ENCODE peak calls at places on chromosomes 3 and 15, in five cellular contexts. One of them, this sample, is unnamed.

GRCh38 chr15:99411234-99411633 is 154.6 kb upstream of the MEF2A start:
- DNase-seq in caudate nucleus: no peak
- DNase-seq in WTC11: no peak
- DNase-seq in HEK293T: no peak
- DNase-seq in GM13977: no peak
- DNase-seq in this sample: no peak

GRCh38 chr15:47819158-47819557 is 101.9 kb downstream of the SEMA6D start:
- DNase-seq in WTC11: no peak
- DNase-seq in caudate nucleus: no peak
- DNase-seq in HEK293T: no peak
- DNase-seq in GM13977: no peak
- DNase-seq in this sample: no peak

GRCh38 chr15:80693682-80694623 is 1.2 kb upstream of the ABHD17C start:
- DNase-seq in GM13977: peak
- DNase-seq in caudate nucleus: no peak
- DNase-seq in WTC11: no peak
- DNase-seq in HEK293T: no peak
- DNase-seq in this sample: no peak

GRCh38 chr3:58058654-58059263 is 50.5 kb downstream of the FLNB start:
- DNase-seq in HEK293T: no peak
- DNase-seq in WTC11: no peak
- DNase-seq in GM13977: no peak
- DNase-seq in caudate nucleus: no peak
- DNase-seq in this sample: no peak

GRCh38 chr15:100861511-100861991 is 18.1 kb upstream of the ALDH1A3 start:
- DNase-seq in caudate nucleus: peak
- DNase-seq in WTC11: no peak
- DNase-seq in GM13977: no peak
- DNase-seq in HEK293T: no peak
- DNase-seq in this sample: peak

GRCh38 chr3:59709702-59710555 is 660.1 kb upstream of the CFAP20DC start:
- DNase-seq in caudate nucleus: no peak
- DNase-seq in HEK293T: no peak
- DNase-seq in WTC11: no peak
- DNase-seq in GM13977: no peak
- DNase-seq in this sample: no peak

GRCh38 chr3:144114767-144115166 is 143.1 kb downstream of the DIPK2A start:
- DNase-seq in GM13977: no peak
- DNase-seq in caudate nucleus: no peak
- DNase-seq in HEK293T: no peak
- DNase-seq in WTC11: no peak
- DNase-seq in this sample: no peak

GRCh38 chr15:78162038-78162437 is 12.9 kb downstream of the IDH3A start:
- DNase-seq in HEK293T: no peak
- DNase-seq in WTC11: no peak
- DNase-seq in GM13977: no peak
- DNase-seq in caudate nucleus: peak
- DNase-seq in this sample: no peak

GRCh38 chr3:37993811-37994638 is 3.4 kb downstream of the VILL start:
- DNase-seq in WTC11: peak
- DNase-seq in caudate nucleus: no peak
- DNase-seq in HEK293T: peak
- DNase-seq in GM13977: peak
- DNase-seq in this sample: peak

GRCh38 chr3:48656061-48656840 is 6.4 kb downstream of the CELSR3 start:
- DNase-seq in GM13977: peak
- DNase-seq in caudate nucleus: no peak
- DNase-seq in HEK293T: peak
- DNase-seq in WTC11: peak
- DNase-seq in this sample: peak

GRCh38 chr15:99729920-99730319 is 3.3 kb downstream of the LYSMD4 start:
- DNase-seq in WTC11: peak
- DNase-seq in caudate nucleus: peak
- DNase-seq in GM13977: no peak
- DNase-seq in HEK293T: peak
- DNase-seq in this sample: peak

GRCh38 chr15:66101715-66102395 is 151.7 kb downstream of the MEGF11 start:
- DNase-seq in GM13977: no peak
- DNase-seq in HEK293T: no peak
- DNase-seq in caudate nucleus: no peak
- DNase-seq in WTC11: peak
- DNase-seq in this sample: peak

GRCh38 chr15:72116680-72117447 is 1.1 kb downstream of the MYO9A start:
- DNase-seq in caudate nucleus: peak
- DNase-seq in WTC11: no peak
- DNase-seq in HEK293T: peak
- DNase-seq in GM13977: peak
- DNase-seq in this sample: peak

GRCh38 chr3:52062499-52062898 is 6.1 kb upstream of the DUSP7 start:
- DNase-seq in GM13977: peak
- DNase-seq in WTC11: no peak
- DNase-seq in caudate nucleus: no peak
- DNase-seq in HEK293T: no peak
- DNase-seq in this sample: no peak

GRCh38 chr3:72171946-72172345 is 387.0 kb upstream of the PROK2 start:
- DNase-seq in WTC11: no peak
- DNase-seq in HEK293T: no peak
- DNase-seq in GM13977: no peak
- DNase-seq in caudate nucleus: peak
- DNase-seq in this sample: no peak

GRCh38 chr3:157133434-157134320 is 26.3 kb downstream of the CCNL1 start:
- DNase-seq in caudate nucleus: no peak
- DNase-seq in WTC11: no peak
- DNase-seq in GM13977: no peak
- DNase-seq in HEK293T: no peak
- DNase-seq in this sample: no peak

GRCh38 chr15:40367673-40368611 is 9.9 kb downstream of the DISP2 start:
- DNase-seq in GM13977: peak
- DNase-seq in caudate nucleus: peak
- DNase-seq in HEK293T: peak
- DNase-seq in WTC11: peak
- DNase-seq in this sample: peak